ENCODE peak calls at places on chromosomes 3 and 15, in ten cellular contexts. M, V, K, N, R, U, O, A, I and S are unnamed samples.

GRCh38 chr15:57611938-57612337 is 20.2 kb downstream of the MYZAP start:
- DNase-seq in A (peak; percentile 84), N (peak; percentile 81), I (no peak), V (peak; percentile 62), K (no peak), M (peak; percentile 19), U (no peak), O (peak; percentile 43), R (peak; percentile 19), S (no peak)

GRCh38 chr3:58521002-58521670 is 15.9 kb downstream of the ACOX2 start:
- DNase-seq in O (no peak), V (no peak), R (peak; percentile 57), U (no peak), A (no peak), N (no peak), I (no peak), M (no peak), K (no peak), S (peak; percentile 12)

GRCh38 chr3:120350431-120350941 is 1.3 kb upstream of the LRRC58 start:
- DNase-seq in A (peak; percentile 79), V (peak; percentile 40), I (peak; percentile 32), R (no peak), M (no peak), O (peak; percentile 10), K (no peak), N (peak; percentile 9), U (peak; percentile 74), S (peak; percentile 82)

GRCh38 chr15:60993008-60993407 is 236.1 kb downstream of the RORA start:
- DNase-seq in R (no peak), A (no peak), N (no peak), K (no peak), U (peak; percentile 76), O (no peak), V (no peak), I (no peak), M (no peak), S (no peak)

GRCh38 chr3:30747771-30748281 is 141.4 kb downstream of the TGFBR2 start:
- DNase-seq in N (no peak), K (no peak), U (peak; percentile 92), R (peak; percentile 37), A (peak; percentile 77), O (peak; percentile 70), I (peak; percentile 38), M (peak; percentile 19), V (peak; percentile 60), S (no peak)

GRCh38 chr15:64452988-64453688 is 7.2 kb upstream of the ZNF609 start:
- DNase-seq in I (no peak), O (no peak), N (no peak), M (no peak), V (no peak), K (no peak), A (no peak), U (peak; percentile 32), R (peak; percentile 18), S (no peak)

GRCh38 chr15:25859838-25860645 is 3.1 kb downstream of the ATP10A start:
- DNase-seq in N (no peak), K (no peak), A (peak; percentile 21), O (no peak), U (no peak), V (no peak), M (no peak), R (no peak), I (no peak), S (no peak)

GRCh38 chr3:21273256-21273999 is 477.6 kb downstream of the ZNF385D start:
- DNase-seq in O (no peak), A (no peak), N (no peak), K (no peak), I (no peak), R (no peak), M (peak; percentile 61), V (no peak), U (peak; percentile 80), S (peak; percentile 40)

GRCh38 chr3:31213869-31214486 is 318.7 kb upstream of the STT3B start:
- DNase-seq in V (no peak), K (peak; percentile 79), M (no peak), R (no peak), I (no peak), U (no peak), A (peak; percentile 22), N (no peak), O (no peak), S (peak; percentile 53)

GRCh38 chr15:48493084-48493762 is 152.3 kb downstream of the FBN1 start:
- DNase-seq in N (no peak), I (no peak), M (no peak), V (no peak), U (peak; percentile 97), O (no peak), A (peak; percentile 44), R (no peak), K (no peak), S (no peak)

GRCh38 chr3:9211155-9211950 is 38.1 kb downstream of the SRGAP3 start:
- DNase-seq in I (no peak), N (no peak), R (no peak), A (peak; percentile 55), U (peak; percentile 92), O (no peak), V (no peak), K (no peak), M (peak; percentile 36), S (no peak)

DNA sequence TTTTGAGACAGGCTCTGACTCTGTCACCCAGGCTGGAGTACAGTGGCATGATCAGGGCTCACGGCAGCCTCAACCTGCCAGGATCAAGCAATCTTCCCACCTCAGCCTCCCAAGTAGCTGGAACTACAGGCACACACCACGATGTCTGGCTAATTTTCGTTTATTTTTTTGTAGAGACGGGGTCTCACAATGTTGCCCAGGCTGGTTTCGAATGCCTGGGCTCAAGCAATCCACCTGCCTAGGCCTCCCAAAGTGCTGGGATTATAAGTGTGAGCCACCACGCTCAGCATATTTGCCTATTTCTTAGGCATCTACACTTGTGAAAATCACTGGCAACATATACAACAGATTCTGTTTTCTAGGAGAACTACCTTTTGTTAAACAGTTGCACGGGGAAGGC is 16.9 kb downstream of the MYO1E start:
- DNase-seq in K (no peak), O (no peak), I (no peak), N (no peak), M (no peak), A (no peak), V (no peak), U (no peak), R (no peak), S (no peak)
- H3K4me2 ChIP-seq in K (peak overlapping the region; percentile 70), O (peak overlapping the region; percentile 62), I (no peak overlapping the region), N (no peak overlapping the region), M (no peak overlapping the region), A (no peak overlapping the region), V (no peak overlapping the region), U (no peak overlapping the region), R (no peak overlapping the region), S (no peak overlapping the region)

DNA sequence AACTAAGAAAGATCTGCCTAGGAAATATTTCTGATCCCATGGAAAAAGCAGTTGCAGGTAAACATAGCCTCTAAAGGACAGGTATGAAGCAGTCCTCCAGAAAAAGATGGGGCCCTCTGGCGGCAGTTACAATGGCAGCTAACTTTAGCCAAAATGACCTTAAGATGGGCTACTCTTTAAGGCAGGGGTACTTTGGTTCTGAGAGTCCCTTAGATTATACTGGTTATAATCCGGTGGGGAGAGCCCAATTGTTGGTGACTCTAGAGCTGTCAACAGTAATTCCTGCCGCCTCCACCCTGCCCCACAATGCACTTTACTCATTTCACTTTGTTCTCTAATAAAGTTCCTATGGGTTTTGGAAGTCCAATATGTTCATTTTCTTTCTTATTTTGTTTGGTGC is 412.8 kb upstream of the WNT5A start:
- DNase-seq in O (peak; percentile 73), U (no peak), A (peak; percentile 64), K (no peak), R (peak; percentile 46), N (peak; percentile 15), I (no peak), M (no peak), V (no peak), S (no peak)
- TF ChIP-seq CTCF in O (peak; percentile 70), U (peak; percentile 20), A (peak; percentile 78), K (peak; percentile 41), R (peak; percentile 64), N (peak; percentile 59), I (peak; percentile 44), M (no peak), V (peak; percentile 37), S (peak; percentile 23)

DNA sequence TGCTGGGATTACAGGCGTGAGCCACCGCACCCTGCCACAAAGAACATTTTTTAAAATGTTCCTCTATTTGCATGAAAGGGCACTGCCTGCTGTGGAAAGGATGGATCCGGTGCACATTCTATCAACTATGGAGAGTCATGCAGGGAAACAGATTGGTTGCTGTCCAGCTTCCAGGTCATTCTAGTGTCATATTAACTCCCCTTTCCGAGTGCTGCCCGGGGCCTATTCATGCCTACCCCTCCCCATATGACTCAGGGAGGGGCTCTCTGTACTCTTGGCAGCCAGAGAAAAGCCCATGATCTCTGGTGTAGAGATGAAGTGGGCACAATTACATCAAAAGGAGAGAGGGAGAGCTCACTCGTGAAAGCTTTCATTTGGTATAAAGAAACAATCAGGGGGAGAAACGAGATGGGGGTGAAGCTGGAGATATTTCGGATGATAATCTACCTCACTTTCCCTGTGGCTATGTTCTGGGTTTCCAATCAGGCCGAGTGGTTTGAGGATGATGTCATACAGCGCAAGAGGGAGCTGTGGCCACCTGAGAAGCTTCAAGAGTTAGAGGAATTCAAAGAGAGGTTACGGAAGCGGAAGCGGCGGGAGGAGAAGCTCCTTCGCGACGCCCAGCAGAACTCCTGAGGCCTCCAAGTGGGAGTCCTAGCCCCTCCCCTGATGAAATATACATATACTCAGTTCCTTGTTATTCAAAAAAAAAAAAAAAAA is 16.1 kb upstream of the AHSG start:
- DNase-seq in U (peak; percentile 60), O (peak; percentile 73), K (no peak), V (no peak), R (peak; percentile 48), M (no peak), A (no peak), N (peak; percentile 79), I (no peak), S (no peak)
- H3K4me3 ChIP-seq in U (no peak overlapping the region), O (no peak overlapping the region), K (no peak overlapping the region), V (no peak overlapping the region), R (no peak overlapping the region), M (no peak overlapping the region), A (no peak overlapping the region), N (no peak overlapping the region), I (no peak overlapping the region), S (no peak overlapping the region)

GRCh38 chr3:34073141-34073540 is 274.7 kb downstream of the PDCD6IP start:
- DNase-seq in U (no peak), I (no peak), N (no peak), A (no peak), K (no peak), O (no peak), V (no peak), M (no peak), R (no peak), S (no peak)

GRCh38 chr3:34070831-34071230 is 272.4 kb downstream of the PDCD6IP start:
- DNase-seq in O (no peak), U (no peak), V (no peak), M (no peak), I (no peak), K (no peak), N (no peak), A (no peak), R (no peak), S (no peak)

GRCh38 chr3:34073961-34074360 is 275.5 kb downstream of the PDCD6IP start:
- DNase-seq in U (no peak), M (no peak), R (no peak), N (no peak), K (no peak), O (no peak), V (no peak), A (no peak), I (no peak), S (no peak)

GRCh38 chr3:34075975-34076374 is 277.5 kb downstream of the PDCD6IP start:
- DNase-seq in K (no peak), V (no peak), R (no peak), O (no peak), N (no peak), M (no peak), U (no peak), A (no peak), I (no peak), S (no peak)

GRCh38 chr3:34072297-34072696 is 273.9 kb downstream of the PDCD6IP start:
- DNase-seq in I (no peak), M (no peak), O (no peak), R (no peak), U (no peak), V (no peak), N (no peak), K (no peak), A (no peak), S (no peak)
- H3K4me2 ChIP-seq in I (no peak overlapping the region), M (no peak overlapping the region), O (no peak overlapping the region), R (no peak overlapping the region), U (no peak overlapping the region), V (no peak overlapping the region), N (no peak overlapping the region), K (peak overlapping the region; percentile 67), A (no peak overlapping the region), S (no peak overlapping the region)